ENCODE peak calls at places on chromosomes 4 and X, in seven cellular contexts. N is OCI-LY7, J is fibroblast of lung, W is left lung, O is fibroblast of villous mesenchyme, H is A549, K is heart right ventricle. X is an unnamed sample.

GRCh38 chrX:80513620-80514019 is 93.4 kb downstream of the TENT5D start:
- DNase-seq in N (no peak), O (no peak), W (no peak), K (no peak), J (no peak), H (no peak), X (no peak)

GRCh38 chrX:14497184-14497666 is 32.1 kb upstream of the GLRA2 start:
- DNase-seq in H (no peak), N (no peak), W (no peak), O (peak), J (no peak), K (no peak), X (no peak)

GRCh38 chrX:100368167-100368566 is 41.9 kb downstream of the PCDH19 start:
- DNase-seq in N (peak), J (no peak), W (no peak), O (peak), H (peak), K (no peak), X (no peak)

GRCh38 chr4:100009490-100009889 is 59.4 kb upstream of the H2AZ1 start:
- DNase-seq in K (no peak), W (no peak), H (no peak), J (peak), N (no peak), O (peak), X (no peak)

GRCh38 chrX:65586491-65586890 is 51.9 kb upstream of the LAS1L start:
- DNase-seq in O (no peak), N (no peak), K (no peak), J (peak), H (no peak), W (no peak), X (peak)

GRCh38 chrX:129540725-129541184 is 696 bp downstream of the OCRL start:
- DNase-seq in H (peak), J (no peak), W (no peak), O (peak), K (no peak), N (peak), X (peak)

GRCh38 chr4:59920414-59920813 is 1279.7 kb upstream of the ADGRL3 start:
- DNase-seq in J (no peak), K (no peak), O (no peak), H (no peak), N (no peak), W (no peak), X (no peak)

GRCh38 chr4:83267121-83267834 is 17.3 kb downstream of the COQ2 start:
- DNase-seq in O (peak), J (peak), K (no peak), H (peak), N (no peak), W (no peak), X (no peak)

GRCh38 chr4:127642169-127642568 is 9.4 kb downstream of the INTU start:
- DNase-seq in O (no peak), N (no peak), W (no peak), J (peak), H (no peak), K (no peak), X (no peak)

GRCh38 chr4:182288534-182288933 is 45.3 kb downstream of the TENM3 start:
- DNase-seq in H (no peak), O (no peak), J (no peak), W (no peak), N (no peak), K (no peak), X (no peak)

GRCh38 chr4:108811486-108811885 is 48.6 kb upstream of the ETNPPL start:
- DNase-seq in W (no peak), J (no peak), O (no peak), K (no peak), H (no peak), N (no peak), X (no peak)

GRCh38 chr4:179671609-179672008 is 2229.4 kb upstream of the AGA start:
- DNase-seq in H (no peak), O (no peak), N (no peak), J (peak), W (no peak), K (no peak), X (no peak)

GRCh38 chr4:101118641-101119040 is 228.7 kb downstream of the PPP3CA start:
- DNase-seq in J (no peak), N (no peak), W (no peak), K (no peak), H (no peak), O (no peak), X (no peak)

GRCh38 chr4:7539659-7540058 is 104.9 kb upstream of the PSAPL1 start:
- DNase-seq in O (no peak), K (no peak), H (peak), W (peak), N (peak), J (peak), X (no peak)

GRCh38 chr4:35725131-35725530 is 519.2 kb downstream of the ARAP2 start:
- DNase-seq in W (no peak), H (no peak), J (no peak), K (no peak), O (no peak), N (peak), X (no peak)

GRCh38 chrX:2320580-2321327 is 180.0 kb downstream of the DHRSX start:
- DNase-seq in K (peak), N (no peak), H (peak), J (peak), W (no peak), O (peak), X (peak)

GRCh38 chr4:39621582-39621981 is 17.1 kb downstream of the SMIM14 start:
- DNase-seq in W (no peak), H (no peak), O (peak), J (peak), K (peak), N (no peak), X (peak)

GRCh38 chr4:105894570-105895323 is 524 bp upstream of the NPNT start:
- DNase-seq in K (no peak), W (no peak), J (peak), O (no peak), H (no peak), N (no peak), X (peak)
- H3K4me3 ChIP-seq in K (peak), W (peak), J (peak), O (no peak), H (peak), N (no peak), X (peak)

DNA sequence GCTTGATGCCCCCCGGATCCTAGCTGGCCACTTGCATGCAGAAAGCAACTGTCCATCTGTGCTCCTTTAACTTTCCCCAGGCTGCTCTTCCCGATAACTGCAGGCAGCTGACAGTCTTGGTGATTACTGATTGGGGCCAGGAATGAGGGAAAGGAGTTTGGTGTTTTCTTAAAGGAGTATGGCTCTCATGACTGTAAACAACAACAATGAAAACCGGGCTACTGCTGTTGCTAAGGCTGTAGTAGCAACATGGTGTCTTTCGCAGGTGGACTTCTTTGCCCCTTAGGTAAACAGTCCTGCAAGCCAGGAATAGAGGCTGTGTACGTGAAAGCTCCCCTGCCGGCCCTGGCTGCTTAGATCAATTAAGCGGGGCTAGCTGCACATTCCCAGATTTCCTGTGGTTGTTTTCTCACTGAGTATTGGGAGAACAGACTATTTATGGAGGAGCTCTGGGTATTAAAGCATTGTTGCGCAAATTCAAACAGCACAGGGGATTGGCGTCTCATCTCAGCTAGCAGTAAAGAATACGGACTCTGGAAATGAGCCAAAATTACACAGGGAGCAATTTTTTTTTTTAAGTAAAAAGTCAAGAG is 61.5 kb upstream of the NAP1L5 start:
- DNase-seq in N (no peak), H (no peak), O (peak), K (no peak), J (peak), W (no peak), X (no peak)
- H3K4me3 ChIP-seq in N (no peak), H (no peak), O (no peak), K (peak), J (no peak), W (no peak), X (peak)

DNA sequence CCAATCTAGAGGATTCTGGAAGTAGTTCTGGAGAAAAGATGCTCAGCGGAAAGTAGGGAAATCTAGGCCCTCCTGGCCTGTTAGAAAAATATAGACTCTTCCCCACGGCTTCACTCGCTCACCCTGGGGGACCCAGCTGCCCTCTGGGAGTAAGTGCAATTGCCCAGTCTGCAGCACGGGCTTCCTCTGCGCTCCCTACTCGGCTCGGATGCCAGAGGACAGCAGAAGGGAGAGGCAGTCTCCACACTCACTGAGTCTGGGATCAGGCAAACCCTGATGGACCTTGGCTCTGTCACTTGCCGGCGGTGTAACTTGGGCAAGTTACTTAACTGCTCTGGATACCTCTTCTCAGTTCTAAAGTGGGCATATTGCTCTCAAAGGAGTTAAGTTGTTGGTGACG is 2.1 kb downstream of the SHISA3 start:
- DNase-seq in O (no peak), W (no peak), K (no peak), H (no peak), N (no peak), J (no peak), X (peak)
- H3K4me3 ChIP-seq in O (no peak), W (peak), K (peak), H (no peak), N (no peak), J (no peak), X (peak)

DNA sequence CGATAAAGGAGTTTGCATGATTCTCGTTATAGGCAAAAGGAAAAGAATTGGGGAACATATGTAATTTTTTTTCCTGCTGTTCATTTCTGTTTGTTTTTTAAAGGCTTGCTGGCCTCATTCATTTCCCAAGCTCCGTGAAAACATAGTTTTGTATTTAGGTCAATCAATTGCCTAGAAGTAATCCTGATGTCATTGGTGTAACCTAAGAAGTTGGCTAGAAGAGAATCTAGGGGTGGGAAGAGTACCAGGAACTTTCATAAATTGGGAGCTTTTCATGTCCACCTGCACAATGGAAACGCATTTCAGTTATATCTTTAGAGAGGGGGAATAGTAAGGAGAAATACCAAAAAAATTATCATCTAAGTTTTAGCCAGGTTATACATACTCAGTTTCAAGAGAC is 3.8 kb downstream of the RAPGEF2 start:
- DNase-seq in H (no peak), K (no peak), J (peak), W (no peak), O (no peak), N (no peak), X (no peak)
- H3K4me3 ChIP-seq in H (no peak), K (peak), J (no peak), W (no peak), O (no peak), N (no peak), X (peak)

GRCh38 chr4:140150636-140150885 is 3.4 kb downstream of the MAML3 start:
- DNase-seq in K (peak), J (no peak), H (no peak), N (no peak), W (no peak), O (no peak), X (no peak)

GRCh38 chr4:140152015-140152703 is 1.8 kb downstream of the MAML3 start:
- DNase-seq in O (no peak), W (peak), N (peak), K (peak), J (no peak), H (peak), X (peak)

GRCh38 chr4:140152760-140153418 is 1.1 kb downstream of the MAML3 start:
- DNase-seq in O (peak), W (peak), K (peak), N (peak), J (peak), H (no peak), X (peak)

GRCh38 chr4:140150886-140151699 is 2.9 kb downstream of the MAML3 start:
- DNase-seq in O (peak), K (peak), H (peak), N (peak), J (peak), W (peak), X (peak)

DNA sequence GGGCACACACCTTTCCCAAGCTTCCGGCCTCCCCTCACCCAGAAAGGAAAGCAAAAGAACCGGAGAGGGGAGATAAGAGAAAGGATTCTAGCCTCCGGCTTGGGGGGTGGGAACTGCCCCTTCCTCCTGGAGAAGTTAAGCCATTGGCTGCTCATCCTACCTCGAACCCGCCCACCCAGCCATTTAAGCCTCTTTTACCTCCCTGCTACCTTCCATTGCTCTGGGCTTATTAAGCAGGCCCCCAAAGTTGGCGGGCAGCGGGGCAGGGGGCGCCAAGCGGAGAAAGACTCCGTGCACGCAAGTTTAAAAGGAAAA is 2.3 kb downstream of the MAML3 start:
- DNase-seq in K (peak), H (peak), O (peak), N (peak), W (no peak), J (peak), X (peak)
- H3K4me3 ChIP-seq in K (peak), H (peak), O (peak), N (peak), W (peak), J (peak), X (peak)

GRCh38 chr4:139018501-139018900 is 2.9 kb downstream of the NOCT start:
- DNase-seq in W (no peak), J (peak), N (no peak), K (no peak), O (no peak), H (no peak), X (no peak)

GRCh38 chr4:139017861-139018260 is 2.3 kb downstream of the NOCT start:
- DNase-seq in N (no peak), K (no peak), W (no peak), H (no peak), J (peak), O (no peak), X (no peak)

GRCh38 chr4:139020384-139020783 is 4.8 kb downstream of the NOCT start:
- DNase-seq in J (no peak), W (no peak), H (no peak), O (no peak), K (no peak), N (no peak), X (no peak)

GRCh38 chr4:139015948-139016451 is 419 bp downstream of the NOCT start:
- DNase-seq in W (peak), O (no peak), H (no peak), K (peak), J (peak), N (peak), X (peak)

DNA sequence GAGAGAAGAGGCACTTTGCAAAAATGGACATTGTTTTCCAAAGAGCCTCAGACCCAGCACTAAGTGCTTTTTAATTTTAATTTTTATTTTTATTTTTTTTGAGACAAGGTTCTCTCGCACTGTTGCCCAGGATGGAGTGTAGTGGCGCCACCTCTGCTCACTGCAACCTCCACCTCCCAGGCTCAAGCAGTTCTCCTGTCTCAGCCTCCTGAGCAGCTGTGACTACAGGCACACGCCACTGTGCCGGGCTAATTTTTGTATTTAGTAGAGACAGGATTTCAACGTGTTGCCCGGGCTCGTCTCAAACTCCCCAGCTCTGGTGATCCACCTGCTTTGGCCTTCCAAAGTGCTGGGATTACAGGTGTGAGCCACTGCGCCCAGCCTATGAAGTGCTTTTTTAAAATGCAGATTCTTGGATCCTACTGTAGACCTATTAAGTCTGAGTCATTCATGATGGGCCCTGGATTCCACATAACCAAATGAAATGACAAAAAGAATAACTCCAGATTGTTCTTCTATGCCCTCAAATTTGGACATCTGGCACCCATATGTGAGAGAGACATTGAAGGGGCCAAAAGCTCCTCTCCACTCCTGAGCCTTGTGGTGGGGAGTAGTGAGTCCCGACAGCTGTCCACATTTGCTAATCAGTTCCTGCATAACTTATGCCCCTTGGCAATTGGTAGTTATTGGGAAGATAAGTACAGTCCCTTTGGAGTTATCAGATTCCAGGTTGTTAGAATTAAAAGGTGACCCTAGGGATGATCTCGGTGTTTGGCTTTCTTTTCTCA is 3.6 kb downstream of the NOCT start:
- DNase-seq in W (no peak), H (no peak), N (no peak), J (peak), K (no peak), O (peak), X (no peak)
- H3K4me3 ChIP-seq in W (no peak), H (no peak), N (peak), J (peak), K (no peak), O (peak), X (no peak)

DNA sequence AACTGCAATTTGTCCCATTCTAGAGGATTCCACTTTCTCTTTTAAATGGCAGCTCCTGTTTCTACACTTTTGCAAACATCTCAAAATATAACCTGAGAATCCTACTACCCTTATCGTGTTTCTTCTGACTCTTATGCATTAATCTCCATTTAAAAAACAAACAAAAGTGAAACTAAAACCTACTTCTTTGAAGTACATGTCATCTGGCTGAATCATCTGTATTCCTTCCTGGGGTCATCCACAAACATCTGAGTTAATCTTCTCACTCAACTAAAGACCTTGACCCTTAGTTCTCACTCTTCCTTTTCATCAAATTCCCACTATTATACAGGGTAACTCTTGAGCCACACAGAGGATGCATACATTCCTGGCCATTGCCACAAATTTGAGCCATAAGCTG is 584.8 kb downstream of the PPARGC1A start:
- DNase-seq in N (no peak), H (no peak), J (peak), W (no peak), K (no peak), O (peak), X (no peak)
- H3K4me3 ChIP-seq in N (no peak), H (peak), J (no peak), W (no peak), K (no peak), O (no peak), X (no peak)

DNA sequence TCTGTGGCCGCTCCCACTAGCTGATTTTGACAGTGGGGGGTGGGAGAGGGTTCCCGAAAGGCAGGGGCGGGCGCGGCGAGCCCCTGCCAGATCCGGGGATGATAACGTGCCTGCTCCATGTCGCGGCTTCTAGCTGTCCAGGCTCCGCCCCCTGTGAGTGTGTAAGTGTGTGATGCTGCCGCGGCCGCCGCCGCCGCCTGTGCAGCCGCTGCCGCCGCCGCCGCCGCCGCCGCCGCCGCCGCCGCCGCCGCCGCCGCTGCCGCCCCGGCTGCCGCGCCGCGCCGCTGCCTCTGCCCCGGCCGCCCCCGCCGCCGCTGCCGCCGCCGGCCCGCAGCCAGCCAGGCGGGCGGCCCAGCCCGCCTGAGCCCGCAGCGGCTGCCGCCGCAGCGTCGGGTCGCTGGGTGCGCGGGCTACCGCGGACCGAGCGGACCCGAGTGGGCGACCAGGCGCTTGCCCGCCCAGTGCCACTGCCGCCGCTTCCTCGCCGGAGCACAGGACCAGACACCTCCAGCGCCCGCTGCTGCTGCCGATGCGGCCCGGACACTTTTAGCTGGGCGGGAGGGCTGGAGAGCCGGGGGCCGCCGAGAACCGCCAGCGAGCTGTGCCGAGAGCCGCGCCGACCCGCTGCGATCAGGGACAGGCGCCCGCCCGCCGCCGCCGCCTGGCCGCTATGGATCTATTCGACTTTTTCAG is at the start of gene AFF2:
- DNase-seq in N (peak), O (no peak), W (peak), K (peak), H (peak), J (peak), X (peak)
- H3K4me3 ChIP-seq in N (peak), O (peak), W (peak), K (peak), H (peak), J (peak), X (peak)

DNA sequence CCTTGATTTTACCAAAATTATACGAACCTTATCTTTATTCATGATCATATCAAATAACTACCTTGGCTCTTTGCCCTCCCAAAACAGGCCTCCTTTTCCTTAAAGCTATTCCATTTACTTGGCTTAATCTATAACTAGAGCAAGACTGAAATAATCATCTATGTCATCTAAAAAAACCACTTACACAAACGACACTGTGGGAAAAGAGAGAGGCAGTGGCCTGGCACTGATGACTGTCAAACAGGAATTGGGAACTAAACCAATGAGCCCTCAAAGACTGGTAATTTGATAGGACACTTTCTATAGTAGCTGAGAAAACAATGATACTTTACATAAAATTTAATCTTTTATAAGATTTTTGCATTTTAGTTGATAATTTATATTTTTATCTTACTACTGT is 11.7 kb upstream of the PTPN13 start:
- DNase-seq in W (no peak), O (no peak), J (no peak), K (no peak), H (no peak), N (no peak), X (no peak)
- H3K4me3 ChIP-seq in W (no peak), O (peak), J (peak), K (no peak), H (peak), N (no peak), X (no peak)

X was measured in right cardiac atrium.